ENCODE peak calls at places on chromosomes 2 and 18, in four cellular contexts. Z is kidney epithelial cell, S is upper lobe of right lung, X is cardiac fibroblast. C is an unnamed sample.

GRCh38 chr2:202269585-202269984 is 4.0 kb downstream of the NOP58 start:
- DNase-seq in X (no peak), S (no peak), Z (no peak), C (no peak)

GRCh38 chr2:120978359-120979050 is 242.8 kb downstream of the GLI2 start:
- DNase-seq in S (peak), Z (no peak), X (no peak), C (peak)

GRCh38 chr2:18763338-18763737 is 174.0 kb upstream of the NT5C1B start:
- DNase-seq in X (peak), Z (no peak), S (no peak), C (peak)

GRCh38 chr2:205806126-205806905 is 124.0 kb downstream of the NRP2 start:
- DNase-seq in X (no peak), Z (peak), S (peak), C (no peak)

GRCh38 chr2:30757737-30758136 is 49.5 kb downstream of the CAPN13 start:
- DNase-seq in Z (no peak), S (peak), X (no peak), C (no peak)

GRCh38 chr2:133456156-133456555 is 112.1 kb downstream of the NCKAP5 start:
- DNase-seq in X (no peak), Z (no peak), S (no peak), C (no peak)

GRCh38 chr18:61931654-61932379 is 39.0 kb upstream of the RNF152 start:
- DNase-seq in Z (no peak), S (no peak), X (no peak), C (no peak)

GRCh38 chr18:136433-136832 is 21.9 kb upstream of the USP14 start:
- DNase-seq in Z (no peak), S (no peak), X (no peak), C (no peak)

GRCh38 chr18:38427736-38428135 is 862.1 kb upstream of the CELF4 start:
- DNase-seq in Z (no peak), S (no peak), X (no peak), C (no peak)

GRCh38 chr2:19312949-19313348 is 45.5 kb downstream of the OSR1 start:
- DNase-seq in S (no peak), X (peak), Z (no peak), C (peak)

GRCh38 chr2:212364586-212364985 is 174.0 kb downstream of the ERBB4 start:
- DNase-seq in S (no peak), Z (no peak), X (no peak), C (no peak)

GRCh38 chr18:75125359-75126331 is 83.3 kb downstream of the PTGR3 start:
- DNase-seq in Z (no peak), X (no peak), S (no peak), C (no peak)

GRCh38 chr2:5546176-5546575 is 146.0 kb upstream of the SOX11 start:
- DNase-seq in X (no peak), Z (peak), S (no peak), C (no peak)

GRCh38 chr2:8627019-8627691 is 54.7 kb upstream of the ID2 start:
- DNase-seq in X (no peak), Z (no peak), S (no peak), C (no peak)

GRCh38 chr2:151999058-151999457 is 99.8 kb downstream of the CACNB4 start:
- DNase-seq in S (peak), Z (no peak), X (peak), C (peak)

GRCh38 chr2:56263876-56264275 is 80.1 kb downstream of the CCDC85A start:
- DNase-seq in X (no peak), Z (no peak), S (no peak), C (no peak)

GRCh38 chr18:21826196-21826595 is 85.6 kb downstream of the MIB1 start:
- DNase-seq in S (no peak), Z (no peak), X (peak), C (no peak)

GRCh38 chr2:5540856-5541255 is 151.3 kb upstream of the SOX11 start:
- DNase-seq in S (no peak), X (no peak), Z (no peak), C (no peak)

GRCh38 chr2:172273910-172274571 is 153.3 kb upstream of the ITGA6 start:
- DNase-seq in S (no peak), X (no peak), Z (no peak), C (no peak)

GRCh38 chr2:49080681-49081080 is 73.6 kb downstream of the FSHR start:
- DNase-seq in S (no peak), X (no peak), Z (no peak), C (no peak)

GRCh38 chr2:191050640-191050987 is 36.6 kb upstream of the STAT1 start:
- DNase-seq in Z (no peak), S (no peak), X (peak), C (peak)

GRCh38 chr2:36392854-36393253 is 37.3 kb downstream of the CRIM1 start:
- DNase-seq in Z (no peak), S (no peak), X (no peak), C (no peak)

GRCh38 chr18:51151568-51152511 is 45.6 kb downstream of the MEX3C start:
- DNase-seq in S (no peak), X (no peak), Z (no peak), C (no peak)

GRCh38 chr18:51154664-51155063 is 42.8 kb downstream of the MEX3C start:
- DNase-seq in X (no peak), Z (no peak), S (no peak), C (no peak)

GRCh38 chr18:51151185-51151567 is 46.3 kb downstream of the MEX3C start:
- DNase-seq in X (no peak), Z (no peak), S (no peak), C (no peak)

GRCh38 chr18:51157215-51157614 is 40.3 kb downstream of the MEX3C start:
- DNase-seq in S (no peak), X (no peak), Z (no peak), C (no peak)

DNA sequence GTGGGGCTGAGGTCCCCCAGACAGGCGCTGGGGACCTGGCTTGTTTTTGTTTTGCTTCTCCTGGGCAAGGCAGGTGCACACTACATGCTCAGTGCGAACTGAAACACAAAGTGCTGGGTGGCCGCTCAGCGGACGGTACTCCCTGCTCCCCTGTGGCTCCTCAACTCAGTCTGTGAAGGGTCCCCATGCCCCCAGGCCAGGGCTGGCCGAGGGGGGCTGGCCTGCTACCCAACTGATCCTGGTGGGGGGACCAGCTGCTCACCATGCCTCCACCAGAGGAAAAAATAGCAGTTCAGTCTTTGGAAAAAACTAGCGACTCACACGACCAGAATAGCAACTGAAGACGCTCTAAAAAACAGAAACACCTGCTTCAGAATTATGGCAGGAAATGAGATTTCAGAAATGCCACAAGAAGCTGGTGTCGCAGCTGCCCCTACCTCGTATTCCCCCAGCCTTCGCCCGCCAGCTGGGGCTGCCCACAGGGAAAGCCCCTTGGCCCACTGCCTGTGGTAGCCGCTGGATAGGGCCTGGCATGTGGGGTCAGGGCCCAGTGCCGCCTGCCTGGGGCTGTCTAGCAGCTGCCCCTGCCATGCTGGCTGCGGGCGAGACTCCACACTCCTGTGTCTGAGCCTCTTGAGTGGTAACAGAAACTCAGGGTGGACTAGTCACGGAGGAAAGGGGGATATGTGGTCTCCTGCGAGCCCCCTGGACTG is 43.7 kb downstream of the MEX3C start:
- DNase-seq in S (no peak), X (no peak), Z (no peak), C (no peak)
- H3K4me3 ChIP-seq in S (no peak), X (no peak), Z (no peak), C (no peak)

GRCh38 chr2:96271995-96272394 is 6.0 kb downstream of the CIAO1 start:
- DNase-seq in S (no peak), Z (no peak), X (no peak), C (no peak)
- TF ChIP-seq CTCF in S (no peak), Z (no peak), X (no peak), C (no peak)

GRCh38 chr18:10041180-10041579 is 127.4 kb downstream of the VAPA start:
- DNase-seq in S (no peak), X (peak), Z (no peak), C (peak)
- H3K4me3 ChIP-seq in S (no peak), X (no peak), Z (no peak), C (no peak)

GRCh38 chr2:160583162-160583522 is 89.5 kb upstream of the RBMS1 start:
- DNase-seq in Z (no peak), S (no peak), X (peak), C (peak)

GRCh38 chr2:160581035-160581434 is 87.4 kb upstream of the RBMS1 start:
- DNase-seq in Z (no peak), S (no peak), X (peak), C (peak)

GRCh38 chr2:160583823-160584537 is 90.4 kb upstream of the RBMS1 start:
- DNase-seq in Z (no peak), S (no peak), X (no peak), C (no peak)

GRCh38 chr2:160582481-160583161 is 89.0 kb upstream of the RBMS1 start:
- DNase-seq in Z (peak), S (no peak), X (peak), C (peak)

DNA sequence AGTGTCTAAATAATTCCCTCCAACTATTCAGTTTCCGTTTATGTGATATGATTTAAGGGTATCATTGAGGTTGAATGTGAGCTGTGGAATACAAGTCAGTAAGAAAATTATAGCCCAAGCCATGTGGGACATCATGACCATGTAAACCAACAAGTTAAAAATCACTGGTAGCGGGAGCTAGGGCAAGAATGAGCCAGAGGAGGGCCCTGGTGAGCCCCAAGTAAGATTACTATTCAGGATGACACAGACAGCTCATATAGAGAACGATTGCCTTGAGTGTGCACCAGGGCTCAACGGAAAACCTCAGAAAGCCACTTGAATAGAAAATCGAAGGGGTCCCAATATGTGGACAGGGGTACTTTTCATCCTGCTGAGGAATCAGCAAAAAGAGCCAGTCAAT is 87.8 kb upstream of the RBMS1 start:
- DNase-seq in S (no peak), Z (no peak), X (no peak), C (no peak)
- TF ChIP-seq CTCF in S (no peak), Z (no peak), X (no peak), C (peak)

GRCh38 chr18:49584431-49584830 is 22.6 kb downstream of the LIPG start:
- DNase-seq in X (no peak), Z (no peak), S (no peak), C (no peak)

GRCh38 chr18:49582579-49582978 is 20.7 kb downstream of the LIPG start:
- DNase-seq in S (no peak), Z (no peak), X (peak), C (no peak)

GRCh38 chr18:49588971-49589370 is 27.1 kb downstream of the LIPG start:
- DNase-seq in Z (no peak), S (no peak), X (no peak), C (no peak)

GRCh38 chr18:49588171-49588570 is 26.3 kb downstream of the LIPG start:
- DNase-seq in X (no peak), Z (no peak), S (no peak), C (no peak)

GRCh38 chr18:49585781-49586663 is 24.2 kb downstream of the LIPG start:
- DNase-seq in X (no peak), S (no peak), Z (no peak), C (no peak)
- H3K4me3 ChIP-seq in X (no peak), S (no peak), Z (no peak), C (no peak)

DNA sequence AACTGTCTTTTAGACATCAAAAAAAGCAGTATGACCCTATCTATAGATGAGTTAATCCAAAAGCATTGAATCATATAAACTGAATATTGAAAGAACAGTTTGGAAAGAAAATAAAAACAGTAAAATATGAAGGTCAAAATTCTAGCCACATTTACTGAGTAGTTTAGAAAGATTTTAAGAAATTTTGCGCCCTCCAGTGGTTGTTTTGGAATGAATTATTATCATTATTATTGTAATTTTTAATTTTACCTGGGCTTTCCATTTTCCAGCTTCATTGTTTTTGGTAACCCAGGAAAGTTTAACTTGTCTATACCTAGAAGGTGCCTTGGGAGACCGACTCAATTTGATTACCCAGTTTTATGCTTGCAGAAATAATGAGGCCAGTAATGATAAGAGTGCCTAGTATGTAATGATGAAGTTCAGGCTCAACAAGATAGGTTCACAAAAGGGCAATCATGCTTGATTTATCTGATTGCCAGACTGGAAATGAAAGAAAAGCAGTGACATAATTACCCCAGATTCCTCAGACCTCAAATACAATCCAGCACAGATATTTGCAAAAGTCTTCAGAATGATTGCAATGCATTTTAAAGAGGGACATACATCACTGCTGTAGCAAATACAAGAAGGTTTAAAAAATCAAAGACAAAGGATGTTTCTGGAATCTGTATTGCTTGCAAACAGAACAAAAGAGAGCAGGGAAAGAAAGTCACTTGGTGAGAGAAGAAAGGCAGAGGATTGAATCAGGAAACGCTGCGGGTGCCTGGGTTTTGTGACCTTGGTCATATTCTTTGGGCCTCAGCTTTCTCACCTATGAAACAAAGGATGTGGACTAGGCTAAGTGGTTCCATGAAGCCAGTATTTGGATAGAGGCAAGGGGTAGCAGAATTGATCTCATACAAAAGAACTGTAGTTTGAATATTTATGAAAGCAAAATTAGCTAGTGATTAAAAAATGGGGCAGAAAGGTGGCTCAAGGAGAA is 153.8 kb downstream of the MAP2 start:
- DNase-seq in X (peak), S (no peak), Z (no peak), C (no peak)
- TF ChIP-seq CTCF in X (peak), S (peak), Z (peak), C (peak)

GRCh38 chr2:105812180-105813044 is 67.7 kb downstream of the NCK2 start:
- DNase-seq in X (peak), S (no peak), Z (peak), C (peak)

GRCh38 chr2:105814291-105814940 is 69.7 kb downstream of the NCK2 start:
- DNase-seq in Z (no peak), X (no peak), S (no peak), C (no peak)

GRCh38 chr2:105813405-105813804 is 68.7 kb downstream of the NCK2 start:
- DNase-seq in X (no peak), Z (no peak), S (no peak), C (no peak)

GRCh38 chr2:105813045-105813315 is 68.3 kb downstream of the NCK2 start:
- DNase-seq in S (no peak), X (no peak), Z (no peak), C (no peak)

DNA sequence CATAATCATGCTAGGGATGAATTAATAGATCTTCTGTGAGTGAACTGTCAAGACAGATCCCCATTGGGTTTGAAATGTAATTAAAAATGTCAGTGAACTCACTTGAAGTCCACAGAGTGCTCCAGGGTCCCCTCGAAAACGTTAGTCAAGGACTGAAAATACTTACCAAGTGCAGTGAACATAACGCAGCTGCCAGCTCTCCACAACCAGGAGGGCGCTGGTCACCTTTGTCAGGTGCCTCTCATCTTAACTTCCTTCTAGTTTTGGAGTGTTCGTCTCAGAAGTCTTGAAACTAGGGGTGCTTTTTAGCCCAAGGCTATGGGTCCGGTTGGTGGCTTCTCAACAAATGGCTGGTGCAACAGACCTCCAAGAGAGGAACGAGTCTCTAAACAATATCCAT is 70.7 kb downstream of the NCK2 start:
- DNase-seq in Z (no peak), S (no peak), X (no peak), C (no peak)
- H3K4me3 ChIP-seq in Z (no peak), S (no peak), X (no peak), C (no peak)

C was measured in brain microvascular endothelial cell.